ENCODE peak calls at places on chromosomes 16 and 17, in eight cellular contexts. L, E, S, X, H, R, Q and P are unnamed samples.

GRCh38 chr17:80002690-80003490 is 32.8 kb downstream of the TBC1D16 start:
- DNase-seq in L (no peak), E (no peak), S (no peak), X (no peak), H (no peak), R (no peak), Q (no peak), P (no peak)

GRCh38 chr17:4728124-4728523 is 3.1 kb upstream of the MED11 start:
- DNase-seq in L (no peak), E (no peak), S (no peak), X (no peak), H (no peak), R (no peak), Q (no peak), P (no peak)

GRCh38 chr16:84874553-84874952 is 54.8 kb downstream of the CRISPLD2 start:
- DNase-seq in L (no peak), E (no peak), S (no peak), X (peak), H (no peak), R (no peak), Q (no peak), P (no peak)

GRCh38 chr17:47335101-47335936 is 11.6 kb downstream of the EFCAB13 start:
- DNase-seq in L (no peak), E (no peak), S (no peak), X (no peak), H (no peak), R (no peak), Q (no peak), P (no peak)

GRCh38 chr16:88807142-88807625 is 3.6 kb downstream of the CDT1 start:
- DNase-seq in L (no peak), E (no peak), S (no peak), X (no peak), H (no peak), R (no peak), Q (no peak), P (no peak)

GRCh38 chr16:85767569-85767968 is 16.7 kb upstream of the C16orf74 start:
- DNase-seq in L (no peak), E (no peak), S (no peak), X (peak), H (no peak), R (peak), Q (no peak), P (no peak)

GRCh38 chr17:9105068-9105868 is 84.0 kb downstream of the NTN1 start:
- DNase-seq in L (no peak), E (no peak), S (no peak), X (no peak), H (no peak), R (no peak), Q (no peak), P (no peak)

GRCh38 chr16:81292936-81293335 is 21.8 kb upstream of the GAN start:
- DNase-seq in L (no peak), E (no peak), S (no peak), X (no peak), H (no peak), R (no peak), Q (no peak), P (no peak)

GRCh38 chr16:81284995-81285600 is 29.7 kb upstream of the GAN start:
- DNase-seq in L (no peak), E (no peak), S (no peak), X (no peak), H (no peak), R (no peak), Q (no peak), P (no peak)

GRCh38 chr17:5892897-5893656 is 177.1 kb upstream of the WSCD1 start:
- DNase-seq in L (no peak), E (no peak), S (no peak), X (no peak), H (no peak), R (no peak), Q (no peak), P (no peak)

GRCh38 chr16:84215531-84215930 is 24.3 kb downstream of the KCNG4 start:
- DNase-seq in L (no peak), E (no peak), S (no peak), X (no peak), H (no peak), R (no peak), Q (no peak), P (no peak)

GRCh38 chr17:43791589-43791988 is 11.4 kb downstream of the CFAP97D1 start:
- DNase-seq in L (no peak), E (peak), S (no peak), X (no peak), H (no peak), R (peak), Q (peak), P (no peak)

GRCh38 chr16:89639385-89639784 is 18.1 kb downstream of the CHMP1A start:
- DNase-seq in L (no peak), E (no peak), S (no peak), X (no peak), H (no peak), R (no peak), Q (no peak), P (no peak)